ENCODE peak calls at places on chromosomes 12 and 14, in eight cellular contexts. One of them, this sample, is unnamed.

GRCh38 chr14:34488528-34488927 is 26.5 kb upstream of the SPTSSA start:
- DNase-seq in cardiac fibroblast: no peak
- DNase-seq in HepG2: no peak
- DNase-seq in upper lobe of right lung: no peak
- DNase-seq in PC-9: no peak
- DNase-seq in ascending aorta: no peak
- DNase-seq in brain microvascular endothelial cell: no peak
- DNase-seq in astrocyte of the spinal cord: no peak
- DNase-seq in this sample: no peak

GRCh38 chr14:20799444-20799843 is 3.2 kb downstream of the RNASE1 start:
- DNase-seq in cardiac fibroblast: peak; percentile 19
- DNase-seq in HepG2: no peak
- DNase-seq in upper lobe of right lung: no peak
- DNase-seq in PC-9: no peak
- DNase-seq in ascending aorta: no peak
- DNase-seq in brain microvascular endothelial cell: no peak
- DNase-seq in astrocyte of the spinal cord: no peak
- DNase-seq in this sample: no peak

GRCh38 chr12:124412646-124413015 is 117.7 kb downstream of the RFLNA start:
- DNase-seq in cardiac fibroblast: no peak
- DNase-seq in HepG2: no peak
- DNase-seq in upper lobe of right lung: no peak
- DNase-seq in PC-9: no peak
- DNase-seq in ascending aorta: no peak
- DNase-seq in brain microvascular endothelial cell: no peak
- DNase-seq in astrocyte of the spinal cord: no peak
- DNase-seq in this sample: no peak

GRCh38 chr12:32261638-32262037 is 137.7 kb upstream of the FGD4 start:
- DNase-seq in cardiac fibroblast: no peak
- DNase-seq in HepG2: peak; percentile 8
- DNase-seq in upper lobe of right lung: no peak
- DNase-seq in PC-9: no peak
- DNase-seq in ascending aorta: no peak
- DNase-seq in brain microvascular endothelial cell: no peak
- DNase-seq in astrocyte of the spinal cord: no peak
- DNase-seq in this sample: no peak

GRCh38 chr14:33777651-33778050 is 173.2 kb downstream of the EGLN3 start:
- DNase-seq in cardiac fibroblast: no peak
- DNase-seq in HepG2: no peak
- DNase-seq in upper lobe of right lung: no peak
- DNase-seq in PC-9: no peak
- DNase-seq in ascending aorta: no peak
- DNase-seq in brain microvascular endothelial cell: no peak
- DNase-seq in astrocyte of the spinal cord: no peak
- DNase-seq in this sample: no peak

GRCh38 chr12:124867389-124867930 is 3.8 kb upstream of the SCARB1 start:
- DNase-seq in cardiac fibroblast: peak; percentile 65
- DNase-seq in HepG2: peak; percentile 78
- DNase-seq in upper lobe of right lung: no peak
- DNase-seq in PC-9: no peak
- DNase-seq in ascending aorta: no peak
- DNase-seq in brain microvascular endothelial cell: peak; percentile 58
- DNase-seq in astrocyte of the spinal cord: peak; percentile 33
- DNase-seq in this sample: no peak

GRCh38 chr12:108594323-108594903 is 3.5 kb downstream of the TMEM119 start:
- DNase-seq in cardiac fibroblast: no peak
- DNase-seq in HepG2: no peak
- DNase-seq in upper lobe of right lung: no peak
- DNase-seq in PC-9: no peak
- DNase-seq in ascending aorta: no peak
- DNase-seq in brain microvascular endothelial cell: no peak
- DNase-seq in astrocyte of the spinal cord: no peak
- DNase-seq in this sample: no peak

GRCh38 chr12:1836854-1837411 is 16.6 kb downstream of the LRTM2 start:
- DNase-seq in cardiac fibroblast: no peak
- DNase-seq in HepG2: peak; percentile 17
- DNase-seq in upper lobe of right lung: no peak
- DNase-seq in PC-9: peak; percentile 57
- DNase-seq in ascending aorta: no peak
- DNase-seq in brain microvascular endothelial cell: no peak
- DNase-seq in astrocyte of the spinal cord: no peak
- DNase-seq in this sample: peak; percentile 87

GRCh38 chr12:54725233-54725843 is 77.2 kb upstream of the DCD start:
- DNase-seq in cardiac fibroblast: peak; percentile 30
- DNase-seq in HepG2: peak; percentile 30
- DNase-seq in upper lobe of right lung: no peak
- DNase-seq in PC-9: no peak
- DNase-seq in ascending aorta: no peak
- DNase-seq in brain microvascular endothelial cell: peak; percentile 11
- DNase-seq in astrocyte of the spinal cord: no peak
- DNase-seq in this sample: no peak

GRCh38 chr14:100059433-100059781 is 5.8 kb upstream of the EVL start:
- DNase-seq in cardiac fibroblast: no peak
- DNase-seq in HepG2: no peak
- DNase-seq in upper lobe of right lung: no peak
- DNase-seq in PC-9: peak; percentile 88
- DNase-seq in ascending aorta: no peak
- DNase-seq in brain microvascular endothelial cell: no peak
- DNase-seq in astrocyte of the spinal cord: no peak
- DNase-seq in this sample: no peak

GRCh38 chr14:32509632-32510187 is 180.6 kb downstream of the AKAP6 start:
- DNase-seq in cardiac fibroblast: peak; percentile 98
- DNase-seq in HepG2: peak; percentile 50
- DNase-seq in upper lobe of right lung: no peak
- DNase-seq in PC-9: no peak
- DNase-seq in ascending aorta: peak; percentile 46
- DNase-seq in brain microvascular endothelial cell: peak; percentile 98
- DNase-seq in astrocyte of the spinal cord: peak; percentile 99
- DNase-seq in this sample: no peak

GRCh38 chr14:71365305-71365865 is 458.1 kb downstream of the PCNX1 start:
- DNase-seq in cardiac fibroblast: no peak
- DNase-seq in HepG2: no peak
- DNase-seq in upper lobe of right lung: no peak
- DNase-seq in PC-9: no peak
- DNase-seq in ascending aorta: no peak
- DNase-seq in brain microvascular endothelial cell: no peak
- DNase-seq in astrocyte of the spinal cord: peak; percentile 18
- DNase-seq in this sample: no peak

GRCh38 chr14:59055439-59056045 is 132.9 kb upstream of the DAAM1 start:
- DNase-seq in cardiac fibroblast: peak; percentile 73
- DNase-seq in HepG2: peak; percentile 21
- DNase-seq in upper lobe of right lung: no peak
- DNase-seq in PC-9: no peak
- DNase-seq in ascending aorta: no peak
- DNase-seq in brain microvascular endothelial cell: peak; percentile 58
- DNase-seq in astrocyte of the spinal cord: peak; percentile 64
- DNase-seq in this sample: no peak

GRCh38 chr12:93894391-93895095 is 217.4 kb downstream of the CRADD start:
- DNase-seq in cardiac fibroblast: peak; percentile 94
- DNase-seq in HepG2: no peak
- DNase-seq in upper lobe of right lung: peak; percentile 69
- DNase-seq in PC-9: no peak
- DNase-seq in ascending aorta: peak; percentile 57
- DNase-seq in brain microvascular endothelial cell: peak; percentile 24
- DNase-seq in astrocyte of the spinal cord: peak; percentile 83
- DNase-seq in this sample: no peak

GRCh38 chr14:95128140-95128539 is 29.2 kb downstream of the DICER1 start:
- DNase-seq in cardiac fibroblast: no peak
- DNase-seq in HepG2: no peak
- DNase-seq in upper lobe of right lung: no peak
- DNase-seq in PC-9: no peak
- DNase-seq in ascending aorta: no peak
- DNase-seq in brain microvascular endothelial cell: no peak
- DNase-seq in astrocyte of the spinal cord: no peak
- DNase-seq in this sample: no peak

GRCh38 chr12:74021937-74022336 is 515.7 kb upstream of the ATXN7L3B start:
- DNase-seq in cardiac fibroblast: peak; percentile 27
- DNase-seq in HepG2: peak; percentile 50
- DNase-seq in upper lobe of right lung: no peak
- DNase-seq in PC-9: peak; percentile 45
- DNase-seq in ascending aorta: no peak
- DNase-seq in brain microvascular endothelial cell: peak; percentile 58
- DNase-seq in astrocyte of the spinal cord: peak; percentile 69
- DNase-seq in this sample: no peak

GRCh38 chr14:99040711-99041110 is 231.3 kb downstream of the BCL11B start:
- DNase-seq in cardiac fibroblast: no peak
- DNase-seq in HepG2: no peak
- DNase-seq in upper lobe of right lung: no peak
- DNase-seq in PC-9: no peak
- DNase-seq in ascending aorta: no peak
- DNase-seq in brain microvascular endothelial cell: no peak
- DNase-seq in astrocyte of the spinal cord: no peak
- DNase-seq in this sample: peak; percentile 67

GRCh38 chr14:102419716-102420115 is 57.0 kb downstream of the TECPR2 start:
- DNase-seq in cardiac fibroblast: no peak
- DNase-seq in HepG2: no peak
- DNase-seq in upper lobe of right lung: peak; percentile 25
- DNase-seq in PC-9: no peak
- DNase-seq in ascending aorta: no peak
- DNase-seq in brain microvascular endothelial cell: no peak
- DNase-seq in astrocyte of the spinal cord: no peak
- DNase-seq in this sample: no peak

GRCh38 chr14:102235275-102235897 is 69.6 kb downstream of the MOK start:
- DNase-seq in cardiac fibroblast: peak; percentile 95
- DNase-seq in HepG2: peak; percentile 70
- DNase-seq in upper lobe of right lung: peak; percentile 88
- DNase-seq in PC-9: peak; percentile 76
- DNase-seq in ascending aorta: peak; percentile 24
- DNase-seq in brain microvascular endothelial cell: peak; percentile 77
- DNase-seq in astrocyte of the spinal cord: peak; percentile 88
- DNase-seq in this sample: peak; percentile 60

GRCh38 chr12:122790393-122791075 is 16.2 kb downstream of the CCDC62 start:
- DNase-seq in cardiac fibroblast: peak; percentile 20
- DNase-seq in HepG2: no peak
- DNase-seq in upper lobe of right lung: no peak
- DNase-seq in PC-9: peak; percentile 41
- DNase-seq in ascending aorta: no peak
- DNase-seq in brain microvascular endothelial cell: no peak
- DNase-seq in astrocyte of the spinal cord: peak; percentile 1
- DNase-seq in this sample: no peak

GRCh38 chr12:64714551-64714968 is 44.6 kb downstream of the GNS start:
- DNase-seq in cardiac fibroblast: no peak
- DNase-seq in HepG2: no peak
- DNase-seq in upper lobe of right lung: no peak
- DNase-seq in PC-9: no peak
- DNase-seq in ascending aorta: no peak
- DNase-seq in brain microvascular endothelial cell: no peak
- DNase-seq in astrocyte of the spinal cord: no peak
- DNase-seq in this sample: no peak

GRCh38 chr12:46154221-46154975 is 114.4 kb downstream of the SLC38A1 start:
- DNase-seq in cardiac fibroblast: peak; percentile 45
- DNase-seq in HepG2: no peak
- DNase-seq in upper lobe of right lung: no peak
- DNase-seq in PC-9: no peak
- DNase-seq in ascending aorta: no peak
- DNase-seq in brain microvascular endothelial cell: peak; percentile 40
- DNase-seq in astrocyte of the spinal cord: peak; percentile 51
- DNase-seq in this sample: no peak

GRCh38 chr14:39395555-39396254 is 36.5 kb downstream of the FBXO33 start:
- DNase-seq in cardiac fibroblast: no peak
- DNase-seq in HepG2: no peak
- DNase-seq in upper lobe of right lung: no peak
- DNase-seq in PC-9: no peak
- DNase-seq in ascending aorta: no peak
- DNase-seq in brain microvascular endothelial cell: peak; percentile 2
- DNase-seq in astrocyte of the spinal cord: peak; percentile 38
- DNase-seq in this sample: no peak

GRCh38 chr14:56333361-56334279 is 215.4 kb downstream of the PELI2 start:
- DNase-seq in cardiac fibroblast: peak; percentile 81
- DNase-seq in HepG2: peak; percentile 13
- DNase-seq in upper lobe of right lung: no peak
- DNase-seq in PC-9: peak; percentile 41
- DNase-seq in ascending aorta: no peak
- DNase-seq in brain microvascular endothelial cell: peak; percentile 80
- DNase-seq in astrocyte of the spinal cord: peak; percentile 78
- DNase-seq in this sample: no peak

GRCh38 chr12:115507951-115508722 is 769.4 kb downstream of the MED13L start:
- DNase-seq in cardiac fibroblast: no peak
- DNase-seq in HepG2: peak; percentile 94
- DNase-seq in upper lobe of right lung: no peak
- DNase-seq in PC-9: no peak
- DNase-seq in ascending aorta: no peak
- DNase-seq in brain microvascular endothelial cell: no peak
- DNase-seq in astrocyte of the spinal cord: no peak
- DNase-seq in this sample: no peak

GRCh38 chr12:120584343-120585149 is 3.3 kb upstream of the POP5 start:
- DNase-seq in cardiac fibroblast: no peak
- DNase-seq in HepG2: no peak
- DNase-seq in upper lobe of right lung: peak; percentile 79
- DNase-seq in PC-9: no peak
- DNase-seq in ascending aorta: no peak
- DNase-seq in brain microvascular endothelial cell: no peak
- DNase-seq in astrocyte of the spinal cord: no peak
- DNase-seq in this sample: no peak
- TF ChIP-seq CTCF in cardiac fibroblast: peak; percentile 9
- TF ChIP-seq CTCF in HepG2: peak; percentile 32
- TF ChIP-seq CTCF in upper lobe of right lung: peak; percentile 48
- TF ChIP-seq CTCF in PC-9: no peak
- TF ChIP-seq CTCF in ascending aorta: peak; percentile 39
- TF ChIP-seq CTCF in brain microvascular endothelial cell: peak; percentile 46
- TF ChIP-seq CTCF in astrocyte of the spinal cord: peak; percentile 21
- TF ChIP-seq CTCF in this sample: peak; percentile 65

GRCh38 chr12:71371132-71371531 is 68.5 kb upstream of the LGR5 start:
- DNase-seq in cardiac fibroblast: peak; percentile 37
- DNase-seq in HepG2: peak; percentile 16
- DNase-seq in upper lobe of right lung: no peak
- DNase-seq in PC-9: no peak
- DNase-seq in ascending aorta: no peak
- DNase-seq in brain microvascular endothelial cell: no peak
- DNase-seq in astrocyte of the spinal cord: no peak
- DNase-seq in this sample: no peak
- TF ChIP-seq CTCF in cardiac fibroblast: peak; percentile 23
- TF ChIP-seq CTCF in HepG2: peak; percentile 55
- TF ChIP-seq CTCF in upper lobe of right lung: no peak
- TF ChIP-seq CTCF in PC-9: no peak
- TF ChIP-seq CTCF in ascending aorta: no peak
- TF ChIP-seq CTCF in brain microvascular endothelial cell: peak; percentile 9
- TF ChIP-seq CTCF in astrocyte of the spinal cord: no peak
- TF ChIP-seq CTCF in this sample: peak; percentile 69

DNA sequence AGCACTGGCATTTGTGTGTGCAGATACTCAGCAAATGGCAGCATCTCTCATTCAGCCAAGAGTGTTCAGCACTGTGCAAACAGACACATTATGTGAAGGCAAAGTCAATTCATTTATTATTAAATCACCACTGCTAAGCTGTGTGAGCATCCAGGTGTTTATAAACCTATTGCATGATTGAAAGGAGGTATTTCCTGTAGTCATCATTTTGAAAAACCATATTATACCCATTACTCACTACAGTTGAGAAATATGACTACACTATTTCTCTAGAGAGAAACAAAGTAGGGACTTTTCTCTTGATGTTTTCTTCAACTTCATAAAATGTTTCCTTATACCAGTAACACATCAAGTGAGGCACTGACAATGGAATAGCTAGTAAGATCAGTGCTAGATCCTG is 13.7 kb downstream of the SPX start:
- DNase-seq in cardiac fibroblast: no peak
- DNase-seq in HepG2: no peak
- DNase-seq in upper lobe of right lung: no peak
- DNase-seq in PC-9: no peak
- DNase-seq in ascending aorta: no peak
- DNase-seq in brain microvascular endothelial cell: no peak
- DNase-seq in astrocyte of the spinal cord: no peak
- DNase-seq in this sample: no peak
- TF ChIP-seq CTCF in cardiac fibroblast: no peak
- TF ChIP-seq CTCF in HepG2: no peak
- TF ChIP-seq CTCF in upper lobe of right lung: no peak
- TF ChIP-seq CTCF in PC-9: no peak
- TF ChIP-seq CTCF in ascending aorta: no peak
- TF ChIP-seq CTCF in brain microvascular endothelial cell: no peak
- TF ChIP-seq CTCF in astrocyte of the spinal cord: no peak
- TF ChIP-seq CTCF in this sample: no peak

GRCh38 chr14:74491952-74492351 is 1.2 kb downstream of the NPC2 start:
- DNase-seq in cardiac fibroblast: peak; percentile 47
- DNase-seq in HepG2: peak; percentile 60
- DNase-seq in upper lobe of right lung: no peak
- DNase-seq in PC-9: peak; percentile 79
- DNase-seq in ascending aorta: no peak
- DNase-seq in brain microvascular endothelial cell: no peak
- DNase-seq in astrocyte of the spinal cord: peak; percentile 38
- DNase-seq in this sample: no peak
- TF ChIP-seq CTCF in cardiac fibroblast: no peak
- TF ChIP-seq CTCF in HepG2: peak; percentile 61
- TF ChIP-seq CTCF in upper lobe of right lung: peak; percentile 34
- TF ChIP-seq CTCF in PC-9: peak; percentile 59
- TF ChIP-seq CTCF in ascending aorta: peak; percentile 9
- TF ChIP-seq CTCF in brain microvascular endothelial cell: peak; percentile 42
- TF ChIP-seq CTCF in astrocyte of the spinal cord: peak; percentile 30
- TF ChIP-seq CTCF in this sample: peak; percentile 61